ENCODE peak calls at places on chromosome 14, in eight cellular contexts. One of them, this sample, is unnamed.

GRCh38 chr14:73785834-73786631 is 65.6 kb upstream of the PTGR2 start:
- DNase-seq in iPS-NIHi11: peak; percentile 38
- DNase-seq in GM10248: no peak
- DNase-seq in posterior cingulate gyrus: peak; percentile 60
- DNase-seq in neuronal stem cell: no peak
- DNase-seq in AG08396: peak; percentile 79
- DNase-seq in activated CD4-positive, alpha-beta T cell treated with anti-CD3 and anti-CD28 coated beads for 24 hours: peak; percentile 43
- DNase-seq in activated naive CD4-positive, alpha-beta T cell treated with anti-CD3 and anti-CD28 coated beads, Interleukin-2, amount 10 ng/mL, durations not matched to agents 7 days and 5 days: peak; percentile 83
- DNase-seq in this sample: no peak

GRCh38 chr14:43285575-43285974 is 1221.5 kb downstream of the FSCB start:
- DNase-seq in iPS-NIHi11: no peak
- DNase-seq in GM10248: no peak
- DNase-seq in posterior cingulate gyrus: no peak
- DNase-seq in neuronal stem cell: no peak
- DNase-seq in AG08396: no peak
- DNase-seq in activated CD4-positive, alpha-beta T cell treated with anti-CD3 and anti-CD28 coated beads for 24 hours: no peak
- DNase-seq in activated naive CD4-positive, alpha-beta T cell treated with anti-CD3 and anti-CD28 coated beads, Interleukin-2, amount 10 ng/mL, durations not matched to agents 7 days and 5 days: no peak
- DNase-seq in this sample: no peak

GRCh38 chr14:46651526-46652144 is at the start of gene RPL10L:
- DNase-seq in iPS-NIHi11: peak; percentile 17
- DNase-seq in GM10248: no peak
- DNase-seq in posterior cingulate gyrus: no peak
- DNase-seq in neuronal stem cell: no peak
- DNase-seq in AG08396: no peak
- DNase-seq in activated CD4-positive, alpha-beta T cell treated with anti-CD3 and anti-CD28 coated beads for 24 hours: no peak
- DNase-seq in activated naive CD4-positive, alpha-beta T cell treated with anti-CD3 and anti-CD28 coated beads, Interleukin-2, amount 10 ng/mL, durations not matched to agents 7 days and 5 days: no peak
- DNase-seq in this sample: no peak

GRCh38 chr14:104357689-104358527 is 219.5 kb downstream of the KIF26A start:
- DNase-seq in iPS-NIHi11: no peak
- DNase-seq in GM10248: no peak
- DNase-seq in posterior cingulate gyrus: peak; percentile 1
- DNase-seq in neuronal stem cell: no peak
- DNase-seq in AG08396: no peak
- DNase-seq in activated CD4-positive, alpha-beta T cell treated with anti-CD3 and anti-CD28 coated beads for 24 hours: no peak
- DNase-seq in activated naive CD4-positive, alpha-beta T cell treated with anti-CD3 and anti-CD28 coated beads, Interleukin-2, amount 10 ng/mL, durations not matched to agents 7 days and 5 days: peak; percentile 15
- DNase-seq in this sample: no peak

GRCh38 chr14:77376380-77376770 is 519 bp downstream of the TMED8 start:
- DNase-seq in iPS-NIHi11: peak; percentile 52
- DNase-seq in GM10248: peak; percentile 31
- DNase-seq in posterior cingulate gyrus: peak; percentile 11
- DNase-seq in neuronal stem cell: peak; percentile 14
- DNase-seq in AG08396: no peak
- DNase-seq in activated CD4-positive, alpha-beta T cell treated with anti-CD3 and anti-CD28 coated beads for 24 hours: peak; percentile 19
- DNase-seq in activated naive CD4-positive, alpha-beta T cell treated with anti-CD3 and anti-CD28 coated beads, Interleukin-2, amount 10 ng/mL, durations not matched to agents 7 days and 5 days: peak; percentile 52
- DNase-seq in this sample: no peak

GRCh38 chr14:23136566-23137133 is 17.6 kb upstream of the CEBPE start:
- DNase-seq in iPS-NIHi11: no peak
- DNase-seq in GM10248: no peak
- DNase-seq in posterior cingulate gyrus: no peak
- DNase-seq in neuronal stem cell: no peak
- DNase-seq in AG08396: no peak
- DNase-seq in activated CD4-positive, alpha-beta T cell treated with anti-CD3 and anti-CD28 coated beads for 24 hours: no peak
- DNase-seq in activated naive CD4-positive, alpha-beta T cell treated with anti-CD3 and anti-CD28 coated beads, Interleukin-2, amount 10 ng/mL, durations not matched to agents 7 days and 5 days: no peak
- DNase-seq in this sample: no peak

GRCh38 chr14:104537613-104537988 is 42.0 kb upstream of the C14orf180 start:
- DNase-seq in iPS-NIHi11: no peak
- DNase-seq in GM10248: no peak
- DNase-seq in posterior cingulate gyrus: no peak
- DNase-seq in neuronal stem cell: no peak
- DNase-seq in AG08396: no peak
- DNase-seq in activated CD4-positive, alpha-beta T cell treated with anti-CD3 and anti-CD28 coated beads for 24 hours: no peak
- DNase-seq in activated naive CD4-positive, alpha-beta T cell treated with anti-CD3 and anti-CD28 coated beads, Interleukin-2, amount 10 ng/mL, durations not matched to agents 7 days and 5 days: no peak
- DNase-seq in this sample: no peak

GRCh38 chr14:103124501-103125001 is 1.3 kb downstream of the TNFAIP2 start:
- DNase-seq in iPS-NIHi11: no peak
- DNase-seq in GM10248: no peak
- DNase-seq in posterior cingulate gyrus: no peak
- DNase-seq in neuronal stem cell: no peak
- DNase-seq in AG08396: no peak
- DNase-seq in activated CD4-positive, alpha-beta T cell treated with anti-CD3 and anti-CD28 coated beads for 24 hours: no peak
- DNase-seq in activated naive CD4-positive, alpha-beta T cell treated with anti-CD3 and anti-CD28 coated beads, Interleukin-2, amount 10 ng/mL, durations not matched to agents 7 days and 5 days: no peak
- DNase-seq in this sample: no peak

GRCh38 chr14:35286707-35287106 is 5.5 kb upstream of the PSMA6 start:
- DNase-seq in iPS-NIHi11: no peak
- DNase-seq in GM10248: no peak
- DNase-seq in posterior cingulate gyrus: no peak
- DNase-seq in neuronal stem cell: no peak
- DNase-seq in AG08396: no peak
- DNase-seq in activated CD4-positive, alpha-beta T cell treated with anti-CD3 and anti-CD28 coated beads for 24 hours: no peak
- DNase-seq in activated naive CD4-positive, alpha-beta T cell treated with anti-CD3 and anti-CD28 coated beads, Interleukin-2, amount 10 ng/mL, durations not matched to agents 7 days and 5 days: no peak
- DNase-seq in this sample: no peak

GRCh38 chr14:76644875-76645518 is 116.3 kb upstream of the VASH1 start:
- DNase-seq in iPS-NIHi11: peak; percentile 81
- DNase-seq in GM10248: peak; percentile 52
- DNase-seq in posterior cingulate gyrus: peak; percentile 47
- DNase-seq in neuronal stem cell: peak; percentile 49
- DNase-seq in AG08396: peak; percentile 44
- DNase-seq in activated CD4-positive, alpha-beta T cell treated with anti-CD3 and anti-CD28 coated beads for 24 hours: no peak
- DNase-seq in activated naive CD4-positive, alpha-beta T cell treated with anti-CD3 and anti-CD28 coated beads, Interleukin-2, amount 10 ng/mL, durations not matched to agents 7 days and 5 days: peak; percentile 25
- DNase-seq in this sample: peak; percentile 57

GRCh38 chr14:77804592-77804991 is 4.7 kb downstream of the ADCK1 start:
- DNase-seq in iPS-NIHi11: peak; percentile 54
- DNase-seq in GM10248: peak; percentile 40
- DNase-seq in posterior cingulate gyrus: no peak
- DNase-seq in neuronal stem cell: no peak
- DNase-seq in AG08396: no peak
- DNase-seq in activated CD4-positive, alpha-beta T cell treated with anti-CD3 and anti-CD28 coated beads for 24 hours: no peak
- DNase-seq in activated naive CD4-positive, alpha-beta T cell treated with anti-CD3 and anti-CD28 coated beads, Interleukin-2, amount 10 ng/mL, durations not matched to agents 7 days and 5 days: peak; percentile 44
- DNase-seq in this sample: no peak

GRCh38 chr14:67719866-67720265 is 18.2 kb downstream of the RDH12 start:
- DNase-seq in iPS-NIHi11: no peak
- DNase-seq in GM10248: no peak
- DNase-seq in posterior cingulate gyrus: no peak
- DNase-seq in neuronal stem cell: no peak
- DNase-seq in AG08396: no peak
- DNase-seq in activated CD4-positive, alpha-beta T cell treated with anti-CD3 and anti-CD28 coated beads for 24 hours: no peak
- DNase-seq in activated naive CD4-positive, alpha-beta T cell treated with anti-CD3 and anti-CD28 coated beads, Interleukin-2, amount 10 ng/mL, durations not matched to agents 7 days and 5 days: no peak
- DNase-seq in this sample: no peak

GRCh38 chr14:88983755-88984154 is 159.3 kb downstream of the TTC8 start:
- DNase-seq in iPS-NIHi11: no peak
- DNase-seq in GM10248: no peak
- DNase-seq in posterior cingulate gyrus: no peak
- DNase-seq in neuronal stem cell: no peak
- DNase-seq in AG08396: peak; percentile 70
- DNase-seq in activated CD4-positive, alpha-beta T cell treated with anti-CD3 and anti-CD28 coated beads for 24 hours: no peak
- DNase-seq in activated naive CD4-positive, alpha-beta T cell treated with anti-CD3 and anti-CD28 coated beads, Interleukin-2, amount 10 ng/mL, durations not matched to agents 7 days and 5 days: no peak
- DNase-seq in this sample: no peak

GRCh38 chr14:55926007-55926406 is 192.2 kb upstream of the PELI2 start:
- DNase-seq in iPS-NIHi11: no peak
- DNase-seq in GM10248: no peak
- DNase-seq in posterior cingulate gyrus: no peak
- DNase-seq in neuronal stem cell: no peak
- DNase-seq in AG08396: no peak
- DNase-seq in activated CD4-positive, alpha-beta T cell treated with anti-CD3 and anti-CD28 coated beads for 24 hours: no peak
- DNase-seq in activated naive CD4-positive, alpha-beta T cell treated with anti-CD3 and anti-CD28 coated beads, Interleukin-2, amount 10 ng/mL, durations not matched to agents 7 days and 5 days: no peak
- DNase-seq in this sample: no peak

GRCh38 chr14:58299665-58300202 is 1.4 kb downstream of the ARID4A start:
- DNase-seq in iPS-NIHi11: peak; percentile 15
- DNase-seq in GM10248: no peak
- DNase-seq in posterior cingulate gyrus: peak; percentile 16
- DNase-seq in neuronal stem cell: no peak
- DNase-seq in AG08396: peak; percentile 11
- DNase-seq in activated CD4-positive, alpha-beta T cell treated with anti-CD3 and anti-CD28 coated beads for 24 hours: no peak
- DNase-seq in activated naive CD4-positive, alpha-beta T cell treated with anti-CD3 and anti-CD28 coated beads, Interleukin-2, amount 10 ng/mL, durations not matched to agents 7 days and 5 days: no peak
- DNase-seq in this sample: peak; percentile 14

GRCh38 chr14:81400852-81401251 is 728 bp upstream of the STON2 start:
- DNase-seq in iPS-NIHi11: peak; percentile 46
- DNase-seq in GM10248: no peak
- DNase-seq in posterior cingulate gyrus: no peak
- DNase-seq in neuronal stem cell: no peak
- DNase-seq in AG08396: peak; percentile 67
- DNase-seq in activated CD4-positive, alpha-beta T cell treated with anti-CD3 and anti-CD28 coated beads for 24 hours: no peak
- DNase-seq in activated naive CD4-positive, alpha-beta T cell treated with anti-CD3 and anti-CD28 coated beads, Interleukin-2, amount 10 ng/mL, durations not matched to agents 7 days and 5 days: no peak
- DNase-seq in this sample: no peak

GRCh38 chr14:69887740-69888657 is 8.8 kb downstream of the SMOC1 start:
- DNase-seq in iPS-NIHi11: no peak
- DNase-seq in GM10248: no peak
- DNase-seq in posterior cingulate gyrus: no peak
- DNase-seq in neuronal stem cell: no peak
- DNase-seq in AG08396: no peak
- DNase-seq in activated CD4-positive, alpha-beta T cell treated with anti-CD3 and anti-CD28 coated beads for 24 hours: no peak
- DNase-seq in activated naive CD4-positive, alpha-beta T cell treated with anti-CD3 and anti-CD28 coated beads, Interleukin-2, amount 10 ng/mL, durations not matched to agents 7 days and 5 days: no peak
- DNase-seq in this sample: no peak

GRCh38 chr14:48454887-48455286 is 779.5 kb upstream of the MDGA2 start:
- DNase-seq in iPS-NIHi11: no peak
- DNase-seq in GM10248: no peak
- DNase-seq in posterior cingulate gyrus: no peak
- DNase-seq in neuronal stem cell: no peak
- DNase-seq in AG08396: no peak
- DNase-seq in activated CD4-positive, alpha-beta T cell treated with anti-CD3 and anti-CD28 coated beads for 24 hours: no peak
- DNase-seq in activated naive CD4-positive, alpha-beta T cell treated with anti-CD3 and anti-CD28 coated beads, Interleukin-2, amount 10 ng/mL, durations not matched to agents 7 days and 5 days: no peak
- DNase-seq in this sample: no peak

GRCh38 chr14:64801800-64802199 is 77.9 kb downstream of the SPTB start:
- DNase-seq in iPS-NIHi11: peak; percentile 73
- DNase-seq in GM10248: peak; percentile 45
- DNase-seq in posterior cingulate gyrus: no peak
- DNase-seq in neuronal stem cell: peak; percentile 61
- DNase-seq in AG08396: peak; percentile 32
- DNase-seq in activated CD4-positive, alpha-beta T cell treated with anti-CD3 and anti-CD28 coated beads for 24 hours: no peak
- DNase-seq in activated naive CD4-positive, alpha-beta T cell treated with anti-CD3 and anti-CD28 coated beads, Interleukin-2, amount 10 ng/mL, durations not matched to agents 7 days and 5 days: no peak
- DNase-seq in this sample: no peak

GRCh38 chr14:103385994-103386491 is 828 bp downstream of the MARK3 start:
- DNase-seq in iPS-NIHi11: peak; percentile 23
- DNase-seq in GM10248: no peak
- DNase-seq in posterior cingulate gyrus: peak; percentile 34
- DNase-seq in neuronal stem cell: no peak
- DNase-seq in AG08396: no peak
- DNase-seq in activated CD4-positive, alpha-beta T cell treated with anti-CD3 and anti-CD28 coated beads for 24 hours: no peak
- DNase-seq in activated naive CD4-positive, alpha-beta T cell treated with anti-CD3 and anti-CD28 coated beads, Interleukin-2, amount 10 ng/mL, durations not matched to agents 7 days and 5 days: peak; percentile 60
- DNase-seq in this sample: no peak

GRCh38 chr14:104297721-104298401 is 159.5 kb downstream of the KIF26A start:
- DNase-seq in iPS-NIHi11: no peak
- DNase-seq in GM10248: no peak
- DNase-seq in posterior cingulate gyrus: no peak
- DNase-seq in neuronal stem cell: no peak
- DNase-seq in AG08396: no peak
- DNase-seq in activated CD4-positive, alpha-beta T cell treated with anti-CD3 and anti-CD28 coated beads for 24 hours: no peak
- DNase-seq in activated naive CD4-positive, alpha-beta T cell treated with anti-CD3 and anti-CD28 coated beads, Interleukin-2, amount 10 ng/mL, durations not matched to agents 7 days and 5 days: no peak
- DNase-seq in this sample: no peak

This sample was measured in frontal cortex.